ENCODE peak calls at places on chromosomes 4 and X, in five cellular contexts. A is mesothelial cell of epicardium, K is GM19239, L is NCI-H510A, F is posterior vena cava. G is an unnamed sample.
A peak's percentile ranks its signal among the peaks of the same experiment; 100 is the strongest.

GRCh38 chr4:83323136-83323535 is 11.5 kb downstream of the HPSE start:
- DNase-seq in F (no peak), K (no peak), L (no peak), A (no peak), G (no peak)

GRCh38 chrX:11566814-11567213 is 98.9 kb downstream of the ARHGAP6 start:
- DNase-seq in F (no peak), A (no peak), L (no peak), K (no peak), G (no peak)

GRCh38 chrX:9420513-9420912 is 44.3 kb upstream of the TBL1X start:
- DNase-seq in F (no peak), A (no peak), K (no peak), L (no peak), G (no peak)

GRCh38 chr4:122914938-122915337 is 7.5 kb downstream of the NUDT6 start:
- DNase-seq in A (no peak), L (no peak), F (no peak), K (no peak), G (no peak)

GRCh38 chr4:57037982-57038604 is 59.4 kb downstream of the POLR2B start:
- DNase-seq in A (peak; percentile 83), F (peak; percentile 86), L (no peak), K (peak; percentile 8), G (no peak)

GRCh38 chr4:150816491-150816890 is 198.6 kb downstream of the LRBA start:
- DNase-seq in A (no peak), K (no peak), F (no peak), L (no peak), G (no peak)

GRCh38 chrX:18886344-18887161 is 97.4 kb downstream of the PHKA2 start:
- DNase-seq in A (peak; percentile 45), K (peak; percentile 54), L (no peak), F (peak; percentile 91), G (peak; percentile 25)

GRCh38 chr4:173591760-173592159 is 61.7 kb upstream of the HAND2 start:
- DNase-seq in L (no peak), A (no peak), F (no peak), K (no peak), G (no peak)

GRCh38 chr4:30717208-30718020 is 2.8 kb upstream of the PCDH7 start:
- DNase-seq in L (no peak), K (no peak), F (peak; percentile 81), A (peak; percentile 72), G (no peak)

GRCh38 chr4:134154097-134154496 is 47.5 kb downstream of the PABPC4L start:
- DNase-seq in A (no peak), K (no peak), L (no peak), F (no peak), G (no peak)

GRCh38 chrX:13180807-13181206 is 136.4 kb upstream of the FAM9C start:
- DNase-seq in F (no peak), A (no peak), L (no peak), K (no peak), G (no peak)

GRCh38 chr4:154004859-154005520 is 216.1 kb upstream of the SFRP2 start:
- DNase-seq in F (no peak), L (no peak), A (no peak), K (no peak), G (no peak)

GRCh38 chr4:155001229-155001628 is 207.2 kb upstream of the NPY2R start:
- DNase-seq in L (no peak), A (no peak), F (no peak), K (no peak), G (no peak)

GRCh38 chr4:1195894-1196401 is 23.6 kb upstream of the SPON2 start:
- DNase-seq in K (no peak), L (no peak), A (no peak), F (peak; percentile 73), G (no peak)

GRCh38 chrX:12770440-12770839 is 20.8 kb upstream of the PRPS2 start:
- DNase-seq in L (no peak), F (no peak), K (no peak), A (no peak), G (no peak)

GRCh38 chr4:1403591-1404572 is 2.4 kb downstream of the NKX1-1 start:
- DNase-seq in F (peak; percentile 77), K (no peak), L (no peak), A (peak; percentile 36), G (no peak)

GRCh38 chr4:41160010-41160789 is 54.1 kb downstream of the APBB2 start:
- DNase-seq in L (no peak), F (no peak), K (no peak), A (no peak), G (no peak)

GRCh38 chr4:170229021-170229420 is 139.3 kb upstream of the AADAT start:
- DNase-seq in F (no peak), A (no peak), L (no peak), K (no peak), G (no peak)

GRCh38 chr4:92136434-92136833 is 167.3 kb upstream of the GRID2 start:
- DNase-seq in L (no peak), F (no peak), K (no peak), A (no peak), G (no peak)